ENCODE peak calls at places on chromosomes 4 and X, in four cellular contexts. D is GM12878, P is HCT116, V is H1. J is an unnamed sample.

GRCh38 chr4:120443111-120443510 is 376.5 kb upstream of the MAD2L1 start:
- DNase-seq in D (no peak), P (no peak), V (no peak), J (no peak)

GRCh38 chrX:20280938-20281337 is 14.2 kb upstream of the RPS6KA3 start:
- DNase-seq in P (no peak), V (no peak), D (no peak), J (no peak)

GRCh38 chrX:13752646-13753045 is 18.1 kb downstream of the OFD1 start:
- DNase-seq in P (no peak), D (no peak), V (no peak), J (no peak)

GRCh38 chrX:85084770-85085393 is 81.2 kb downstream of the APOOL start:
- DNase-seq in V (no peak), D (peak), P (peak), J (peak)

GRCh38 chrX:68695206-68695845 is 47.9 kb downstream of the STARD8 start:
- DNase-seq in D (no peak), V (no peak), P (no peak), J (no peak)

GRCh38 chr4:32002037-32002747 is 1282.0 kb downstream of the PCDH7 start:
- DNase-seq in V (no peak), P (no peak), D (no peak), J (peak)

GRCh38 chrX:54494970-54495813 is 842 bp downstream of the FGD1 start:
- DNase-seq in V (no peak), P (no peak), D (no peak), J (no peak)

GRCh38 chrX:69222103-69223090 is 57.1 kb upstream of the PJA1 start:
- DNase-seq in P (peak), V (peak), D (no peak), J (peak)

GRCh38 chr4:39706334-39706733 is 8.4 kb downstream of the UBE2K start:
- DNase-seq in D (no peak), P (peak), V (no peak), J (no peak)

GRCh38 chrX:20173856-20174255 is 32.2 kb upstream of the EIF1AX start:
- DNase-seq in V (no peak), P (no peak), D (no peak), J (no peak)

GRCh38 chrX:130788786-130789581 is 114.0 kb downstream of the ENOX2 start:
- DNase-seq in V (no peak), P (no peak), D (no peak), J (no peak)

GRCh38 chrX:130789793-130790192 is 113.2 kb downstream of the ENOX2 start:
- DNase-seq in V (no peak), P (no peak), D (no peak), J (no peak)

GRCh38 chrX:130786030-130786429 is 117.0 kb downstream of the ENOX2 start:
- DNase-seq in P (no peak), D (no peak), V (no peak), J (no peak)
- TF ChIP-seq ATF3 in P (no peak), D (no peak), V (no peak), J (no peak)

DNA sequence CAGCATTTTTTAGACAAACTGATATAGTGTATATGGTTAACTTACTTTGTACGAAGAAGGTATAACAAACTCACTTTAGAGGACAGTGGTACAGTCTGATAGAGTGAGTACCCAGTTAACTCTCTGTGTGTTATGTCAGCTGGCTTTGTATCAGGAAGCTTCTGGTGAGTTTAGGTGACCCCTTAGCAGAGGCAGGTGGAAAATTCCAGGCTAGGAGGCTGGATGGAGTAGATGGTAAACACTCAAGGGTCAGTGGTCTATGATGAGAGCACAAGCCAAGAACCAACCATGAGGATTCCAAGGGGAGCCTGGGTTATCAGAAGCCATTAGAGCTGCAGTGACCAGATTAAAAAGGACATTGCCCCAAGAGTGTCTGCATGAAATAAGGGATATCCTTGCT is 227.3 kb upstream of the CENPE start:
- DNase-seq in V (no peak), P (no peak), D (no peak), J (no peak)
- TF ChIP-seq EGR1 in V (no peak), P (no peak), D (no peak), J (no peak)

GRCh38 chr4:82261063-82261462 is 112.7 kb downstream of the HNRNPD start:
- DNase-seq in V (no peak), P (no peak), D (no peak), J (no peak)
- TF ChIP-seq ATF3 in V (no peak), P (no peak), D (no peak), J (no peak)

GRCh38 chr4:183289688-183290087 is 30.4 kb downstream of the CLDN22 start:
- DNase-seq in D (no peak), P (no peak), V (no peak), J (peak)
- TF ChIP-seq EGR1 in D (no peak), P (no peak), V (no peak), J (no peak)

GRCh38 chr4:41219421-41219950 is 5.1 kb upstream of the APBB2 start:
- DNase-seq in D (no peak), P (no peak), V (no peak), J (no peak)
- TF ChIP-seq ATF3 in D (no peak), P (no peak), V (no peak), J (peak)

DNA sequence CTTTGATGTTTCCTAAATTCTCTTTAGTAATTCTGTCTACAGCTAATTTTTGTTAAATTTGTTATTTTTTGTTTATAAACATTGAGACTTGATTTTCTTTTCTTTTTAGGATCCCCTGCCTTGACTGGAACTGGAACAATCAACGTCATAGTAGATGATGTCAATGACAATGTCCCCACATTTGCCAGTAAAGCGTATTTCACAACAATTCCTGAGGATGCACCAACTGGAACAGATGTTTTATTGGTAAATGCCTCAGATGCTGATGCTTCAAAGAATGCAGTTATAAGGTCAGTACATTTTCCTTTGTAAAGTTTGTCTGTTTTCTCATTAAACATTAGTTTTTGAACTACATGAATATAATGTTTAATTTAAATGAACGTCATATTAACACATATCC is 119.4 kb downstream of the FAT4 start:
- DNase-seq in V (no peak), P (no peak), D (no peak), J (no peak)
- TF ChIP-seq EGR1 in V (no peak), P (no peak), D (no peak), J (no peak)